ENCODE peak calls at places on chromosomes 7 and 10, in four cellular contexts. One of them, this sample, is unnamed.

GRCh38 chr7:72538856-72539255 is 126.7 kb upstream of the CALN1 start:
- DNase-seq in SK-N-SH: peak
- DNase-seq in A549: no peak
- DNase-seq in HepG2: peak
- DNase-seq in this sample: no peak

GRCh38 chr7:91519241-91520200 is 255.3 kb downstream of the FZD1 start:
- DNase-seq in SK-N-SH: no peak
- DNase-seq in A549: no peak
- DNase-seq in HepG2: no peak
- DNase-seq in this sample: no peak

GRCh38 chr7:148385009-148385682 is 205.4 kb upstream of the C7orf33 start:
- DNase-seq in SK-N-SH: no peak
- DNase-seq in A549: no peak
- DNase-seq in HepG2: no peak
- DNase-seq in this sample: no peak

GRCh38 chr7:157559596-157560257 is 222.9 kb downstream of the DNAJB6 start:
- DNase-seq in SK-N-SH: no peak
- DNase-seq in A549: no peak
- DNase-seq in HepG2: peak
- DNase-seq in this sample: peak

GRCh38 chr10:89699581-89700064 is 1.8 kb upstream of the KIF20B start:
- DNase-seq in SK-N-SH: no peak
- DNase-seq in A549: no peak
- DNase-seq in HepG2: peak
- DNase-seq in this sample: peak

GRCh38 chr7:84697506-84697905 is 489.4 kb downstream of the SEMA3D start:
- DNase-seq in SK-N-SH: no peak
- DNase-seq in A549: peak
- DNase-seq in HepG2: no peak
- DNase-seq in this sample: no peak

GRCh38 chr10:51815723-51816122 is 116.3 kb upstream of the CSTF2T start:
- DNase-seq in SK-N-SH: no peak
- DNase-seq in A549: no peak
- DNase-seq in HepG2: no peak
- DNase-seq in this sample: no peak

GRCh38 chr7:50265968-50266694 is 38.4 kb upstream of the IKZF1 start:
- DNase-seq in SK-N-SH: no peak
- DNase-seq in A549: no peak
- DNase-seq in HepG2: no peak
- DNase-seq in this sample: peak

GRCh38 chr10:6364283-6364682 is 161.6 kb downstream of the PFKFB3 start:
- DNase-seq in SK-N-SH: no peak
- DNase-seq in A549: no peak
- DNase-seq in HepG2: no peak
- DNase-seq in this sample: no peak

GRCh38 chr7:322111-322671 is 32.2 kb downstream of the FOXL3 start:
- DNase-seq in SK-N-SH: peak
- DNase-seq in A549: peak
- DNase-seq in HepG2: no peak
- DNase-seq in this sample: peak

GRCh38 chr7:111863269-111863668 is 301.0 kb upstream of the IMMP2L start:
- DNase-seq in SK-N-SH: no peak
- DNase-seq in A549: no peak
- DNase-seq in HepG2: no peak
- DNase-seq in this sample: no peak

GRCh38 chr7:15783971-15784693 is 97.6 kb upstream of the MEOX2 start:
- DNase-seq in SK-N-SH: no peak
- DNase-seq in A549: no peak
- DNase-seq in HepG2: no peak
- DNase-seq in this sample: no peak

GRCh38 chr7:99374121-99375064 is at the start of gene ARPC1B:
- DNase-seq in SK-N-SH: peak
- DNase-seq in A549: peak
- DNase-seq in HepG2: peak
- DNase-seq in this sample: peak

GRCh38 chr7:100865971-100866720 is 1.0 kb upstream of the TRIP6 start:
- DNase-seq in SK-N-SH: peak
- DNase-seq in A549: no peak
- DNase-seq in HepG2: no peak
- DNase-seq in this sample: no peak

GRCh38 chr7:17233643-17234397 is 64.6 kb upstream of the AHR start:
- DNase-seq in SK-N-SH: no peak
- DNase-seq in A549: no peak
- DNase-seq in HepG2: no peak
- DNase-seq in this sample: peak

GRCh38 chr10:35822316-35822715 is 180.2 kb upstream of the FZD8 start:
- DNase-seq in SK-N-SH: no peak
- DNase-seq in A549: peak
- DNase-seq in HepG2: peak
- DNase-seq in this sample: peak

GRCh38 chr10:96858706-96859050 is 26.6 kb downstream of the LCOR start:
- DNase-seq in SK-N-SH: peak
- DNase-seq in A549: no peak
- DNase-seq in HepG2: no peak
- DNase-seq in this sample: no peak
- TF ChIP-seq CTCF in SK-N-SH: no peak
- TF ChIP-seq CTCF in A549: no peak
- TF ChIP-seq CTCF in HepG2: no peak
- TF ChIP-seq CTCF in this sample: no peak

GRCh38 chr10:71964669-71965515 is 697 bp downstream of the CHST3 start:
- DNase-seq in SK-N-SH: peak
- DNase-seq in A549: peak
- DNase-seq in HepG2: no peak
- DNase-seq in this sample: no peak
- TF ChIP-seq MAX in SK-N-SH: peak
- TF ChIP-seq MAX in A549: peak
- TF ChIP-seq MAX in HepG2: peak
- TF ChIP-seq MAX in this sample: no peak

GRCh38 chr7:28163955-28164354 is 16.6 kb downstream of the JAZF1 start:
- DNase-seq in SK-N-SH: no peak
- DNase-seq in A549: no peak
- DNase-seq in HepG2: no peak
- DNase-seq in this sample: no peak
- TF ChIP-seq CTCF in SK-N-SH: no peak
- TF ChIP-seq CTCF in A549: no peak
- TF ChIP-seq CTCF in HepG2: no peak
- TF ChIP-seq CTCF in this sample: no peak

GRCh38 chr10:113663908-113664307 is at the start of gene NRAP:
- DNase-seq in SK-N-SH: no peak
- DNase-seq in A549: no peak
- DNase-seq in HepG2: no peak
- DNase-seq in this sample: no peak

GRCh38 chr10:113665806-113666354 is 2.0 kb upstream of the NRAP start:
- DNase-seq in SK-N-SH: no peak
- DNase-seq in A549: peak
- DNase-seq in HepG2: no peak
- DNase-seq in this sample: no peak

GRCh38 chr10:113665352-113665751 is 1.5 kb upstream of the NRAP start:
- DNase-seq in SK-N-SH: no peak
- DNase-seq in A549: no peak
- DNase-seq in HepG2: no peak
- DNase-seq in this sample: no peak

GRCh38 chr10:113663142-113663541 is 699 bp downstream of the NRAP start:
- DNase-seq in SK-N-SH: no peak
- DNase-seq in A549: peak
- DNase-seq in HepG2: no peak
- DNase-seq in this sample: no peak

GRCh38 chr10:113666682-113667252 is 2.9 kb upstream of the NRAP start:
- DNase-seq in SK-N-SH: no peak
- DNase-seq in A549: no peak
- DNase-seq in HepG2: no peak
- DNase-seq in this sample: peak
- TF ChIP-seq MAX in SK-N-SH: no peak
- TF ChIP-seq MAX in A549: no peak
- TF ChIP-seq MAX in HepG2: no peak
- TF ChIP-seq MAX in this sample: no peak

GRCh38 chr7:123157606-123158005 is 42.2 kb downstream of the SLC13A1 start:
- DNase-seq in SK-N-SH: no peak
- DNase-seq in A549: no peak
- DNase-seq in HepG2: no peak
- DNase-seq in this sample: no peak

GRCh38 chr7:123148813-123149212 is 51.0 kb downstream of the SLC13A1 start:
- DNase-seq in SK-N-SH: no peak
- DNase-seq in A549: no peak
- DNase-seq in HepG2: no peak
- DNase-seq in this sample: no peak

GRCh38 chr7:123155571-123155970 is 44.2 kb downstream of the SLC13A1 start:
- DNase-seq in SK-N-SH: no peak
- DNase-seq in A549: no peak
- DNase-seq in HepG2: no peak
- DNase-seq in this sample: no peak

GRCh38 chr7:123151443-123151842 is 48.3 kb downstream of the SLC13A1 start:
- DNase-seq in SK-N-SH: no peak
- DNase-seq in A549: no peak
- DNase-seq in HepG2: no peak
- DNase-seq in this sample: no peak

DNA sequence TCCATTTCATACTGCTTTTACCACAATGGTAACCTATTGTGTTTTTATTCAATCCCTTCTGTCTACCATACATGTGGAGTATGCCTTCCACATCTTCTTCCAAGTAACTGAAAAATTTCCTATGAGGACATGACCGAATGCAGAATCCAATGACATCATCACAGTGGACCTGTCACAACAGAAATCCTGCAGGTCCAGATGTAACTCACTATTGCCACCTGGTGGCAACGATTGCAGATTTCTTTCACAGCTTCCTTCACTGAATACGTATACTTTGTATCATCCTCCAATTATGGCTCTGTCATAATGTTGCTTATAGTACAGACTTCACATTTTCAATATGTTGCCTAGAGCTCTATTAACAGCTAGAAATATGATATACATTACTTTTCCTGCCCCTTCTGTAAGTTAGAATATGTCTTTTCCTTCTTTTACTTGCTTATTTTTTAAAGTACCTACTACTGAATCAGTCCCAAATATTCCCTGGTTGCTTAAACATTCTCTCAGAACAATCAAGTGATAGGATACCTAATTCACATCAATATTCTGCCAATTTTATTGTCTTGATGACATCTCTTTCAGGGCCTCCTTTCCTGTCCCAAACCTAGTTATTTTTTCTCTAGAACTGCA is 45.4 kb downstream of the SLC13A1 start:
- DNase-seq in SK-N-SH: peak
- DNase-seq in A549: peak
- DNase-seq in HepG2: peak
- DNase-seq in this sample: peak
- TF ChIP-seq CTCF in SK-N-SH: peak
- TF ChIP-seq CTCF in A549: peak
- TF ChIP-seq CTCF in HepG2: peak
- TF ChIP-seq CTCF in this sample: peak

DNA sequence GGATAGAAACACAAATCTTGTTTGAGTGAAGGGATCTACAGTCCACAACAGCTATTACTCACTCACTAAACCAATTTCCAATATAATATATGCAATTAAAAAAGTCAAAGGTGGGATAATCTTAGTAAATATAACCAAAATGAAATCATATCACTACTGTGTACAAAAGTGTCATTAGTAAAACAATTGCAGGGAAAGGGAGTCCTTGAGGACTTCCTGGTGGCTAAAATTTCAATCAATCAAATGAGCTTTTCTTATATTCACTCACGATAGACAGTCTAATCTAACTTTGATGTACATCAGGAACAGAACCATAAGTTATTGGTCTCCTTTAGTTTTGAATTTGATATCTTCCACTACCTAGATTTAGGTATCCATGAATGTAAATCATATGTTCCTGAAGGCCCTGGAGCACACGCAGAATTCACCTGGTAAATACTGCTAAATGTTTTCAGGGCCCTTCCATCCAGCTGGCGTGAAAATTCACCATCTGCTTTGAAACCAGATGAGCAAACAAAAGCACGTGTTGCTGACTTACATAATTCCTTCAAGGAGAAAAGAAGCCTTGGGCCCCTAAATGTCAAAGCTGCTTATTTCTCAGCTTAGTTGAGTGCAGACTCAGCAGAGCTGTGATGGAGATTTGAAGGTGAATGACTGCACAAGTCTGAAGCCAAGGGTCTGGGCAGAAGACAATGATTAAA is 159.3 kb upstream of the TMEM196 start:
- DNase-seq in SK-N-SH: no peak
- DNase-seq in A549: no peak
- DNase-seq in HepG2: no peak
- DNase-seq in this sample: no peak
- TF ChIP-seq MAX in SK-N-SH: no peak
- TF ChIP-seq MAX in A549: no peak
- TF ChIP-seq MAX in HepG2: no peak
- TF ChIP-seq MAX in this sample: no peak

GRCh38 chr7:153835104-153835503 is 217.1 kb upstream of the DPP6 start:
- DNase-seq in SK-N-SH: peak
- DNase-seq in A549: no peak
- DNase-seq in HepG2: no peak
- DNase-seq in this sample: peak
- TF ChIP-seq CTCF in SK-N-SH: no peak
- TF ChIP-seq CTCF in A549: no peak
- TF ChIP-seq CTCF in HepG2: no peak
- TF ChIP-seq CTCF in this sample: no peak

This sample was measured in NB4.